ENCODE peak calls at places on chromosome 22, in eight cellular contexts. One of them, this sample, is unnamed.

GRCh38 chr22:43587574-43587973 is 175.8 kb downstream of the MPPED1 start:
- DNase-seq in caudate nucleus: no peak
- DNase-seq in coronary artery: no peak
- DNase-seq in mammary epithelial cell: no peak
- DNase-seq in colonic mucosa: no peak
- DNase-seq in left ventricle myocardium inferior: no peak
- DNase-seq in hepatocyte: no peak
- DNase-seq in cardiac muscle cell: peak
- DNase-seq in this sample: no peak

GRCh38 chr22:24543679-24544243 is 11.2 kb downstream of the GUCD1 start:
- DNase-seq in caudate nucleus: no peak
- DNase-seq in coronary artery: no peak
- DNase-seq in mammary epithelial cell: no peak
- DNase-seq in colonic mucosa: no peak
- DNase-seq in left ventricle myocardium inferior: no peak
- DNase-seq in hepatocyte: no peak
- DNase-seq in cardiac muscle cell: no peak
- DNase-seq in this sample: no peak

GRCh38 chr22:35733036-35733435 is 15.4 kb downstream of the APOL5 start:
- DNase-seq in caudate nucleus: no peak
- DNase-seq in coronary artery: no peak
- DNase-seq in mammary epithelial cell: no peak
- DNase-seq in colonic mucosa: no peak
- DNase-seq in left ventricle myocardium inferior: no peak
- DNase-seq in hepatocyte: no peak
- DNase-seq in cardiac muscle cell: no peak
- DNase-seq in this sample: no peak

GRCh38 chr22:27732391-27732790 is 69.2 kb downstream of the MN1 start:
- DNase-seq in caudate nucleus: no peak
- DNase-seq in coronary artery: no peak
- DNase-seq in mammary epithelial cell: no peak
- DNase-seq in colonic mucosa: no peak
- DNase-seq in left ventricle myocardium inferior: no peak
- DNase-seq in hepatocyte: no peak
- DNase-seq in cardiac muscle cell: no peak
- DNase-seq in this sample: no peak

GRCh38 chr22:42947211-42947990 is 67.5 kb downstream of the PACSIN2 start:
- DNase-seq in caudate nucleus: no peak
- DNase-seq in coronary artery: no peak
- DNase-seq in mammary epithelial cell: peak
- DNase-seq in colonic mucosa: no peak
- DNase-seq in left ventricle myocardium inferior: peak
- DNase-seq in hepatocyte: no peak
- DNase-seq in cardiac muscle cell: no peak
- DNase-seq in this sample: no peak

GRCh38 chr22:48665286-48666010 is 1162.2 kb downstream of the BRD1 start:
- DNase-seq in caudate nucleus: no peak
- DNase-seq in coronary artery: no peak
- DNase-seq in mammary epithelial cell: no peak
- DNase-seq in colonic mucosa: no peak
- DNase-seq in left ventricle myocardium inferior: no peak
- DNase-seq in hepatocyte: no peak
- DNase-seq in cardiac muscle cell: no peak
- DNase-seq in this sample: no peak

GRCh38 chr22:46373166-46373565 is 37.7 kb downstream of the TRMU start:
- DNase-seq in caudate nucleus: no peak
- DNase-seq in coronary artery: no peak
- DNase-seq in mammary epithelial cell: no peak
- DNase-seq in colonic mucosa: peak
- DNase-seq in left ventricle myocardium inferior: no peak
- DNase-seq in hepatocyte: no peak
- DNase-seq in cardiac muscle cell: no peak
- DNase-seq in this sample: no peak

GRCh38 chr22:27709919-27710452 is 91.6 kb downstream of the MN1 start:
- DNase-seq in caudate nucleus: no peak
- DNase-seq in coronary artery: no peak
- DNase-seq in mammary epithelial cell: no peak
- DNase-seq in colonic mucosa: no peak
- DNase-seq in left ventricle myocardium inferior: no peak
- DNase-seq in hepatocyte: no peak
- DNase-seq in cardiac muscle cell: no peak
- DNase-seq in this sample: no peak

GRCh38 chr22:36998620-36999351 is 20.5 kb downstream of the TST start:
- DNase-seq in caudate nucleus: no peak
- DNase-seq in coronary artery: no peak
- DNase-seq in mammary epithelial cell: peak
- DNase-seq in colonic mucosa: no peak
- DNase-seq in left ventricle myocardium inferior: no peak
- DNase-seq in hepatocyte: no peak
- DNase-seq in cardiac muscle cell: peak
- DNase-seq in this sample: no peak

GRCh38 chr22:36395922-36396321 is 8.2 kb upstream of the MYH9 start:
- DNase-seq in caudate nucleus: no peak
- DNase-seq in coronary artery: no peak
- DNase-seq in mammary epithelial cell: peak
- DNase-seq in colonic mucosa: no peak
- DNase-seq in left ventricle myocardium inferior: no peak
- DNase-seq in hepatocyte: peak
- DNase-seq in cardiac muscle cell: peak
- DNase-seq in this sample: no peak

DNA sequence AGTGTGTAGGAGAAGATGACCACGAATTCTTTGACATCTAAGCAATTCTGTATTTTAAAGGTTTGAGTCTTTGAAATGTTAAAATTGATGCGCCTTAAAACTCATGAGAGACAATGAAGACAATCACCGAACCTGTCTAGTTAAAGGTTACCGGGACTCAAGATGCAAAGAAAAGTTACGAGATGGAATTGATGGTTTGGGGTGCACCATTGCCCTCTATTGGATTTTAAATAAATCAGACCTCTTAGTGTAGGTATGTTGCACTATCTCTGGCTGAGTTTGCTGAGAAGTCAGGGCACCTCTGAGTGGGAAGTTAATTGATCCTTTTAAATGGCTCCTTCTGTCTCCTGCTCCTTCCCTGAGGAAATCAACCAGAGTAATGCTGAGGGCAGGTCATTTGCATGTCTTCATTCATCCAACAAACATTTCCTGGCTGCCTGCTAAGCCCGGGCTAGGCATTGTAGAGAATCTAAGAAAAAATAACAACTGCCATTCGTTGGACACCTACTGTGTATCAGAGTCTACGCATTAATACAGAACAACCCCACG is 19.4 kb upstream of the TMA7B start:
- DNase-seq in caudate nucleus: no peak
- DNase-seq in coronary artery: no peak
- DNase-seq in mammary epithelial cell: no peak
- DNase-seq in colonic mucosa: no peak
- DNase-seq in left ventricle myocardium inferior: no peak
- DNase-seq in hepatocyte: no peak
- DNase-seq in cardiac muscle cell: no peak
- DNase-seq in this sample: no peak
- H3K27ac ChIP-seq in caudate nucleus: no peak
- H3K27ac ChIP-seq in coronary artery: no peak
- H3K27ac ChIP-seq in mammary epithelial cell: no peak
- H3K27ac ChIP-seq in colonic mucosa: no peak
- H3K27ac ChIP-seq in left ventricle myocardium inferior: no peak
- H3K27ac ChIP-seq in hepatocyte: no peak
- H3K27ac ChIP-seq in cardiac muscle cell: no peak
- H3K27ac ChIP-seq in this sample: no peak

GRCh38 chr22:17628304-17629166 is at the start of gene ATP6V1E1:
- DNase-seq in caudate nucleus: peak
- DNase-seq in coronary artery: peak
- DNase-seq in mammary epithelial cell: peak
- DNase-seq in colonic mucosa: peak
- DNase-seq in left ventricle myocardium inferior: peak
- DNase-seq in hepatocyte: peak
- DNase-seq in cardiac muscle cell: peak
- DNase-seq in this sample: peak

GRCh38 chr22:17629646-17630045 is 1.1 kb upstream of the ATP6V1E1 start:
- DNase-seq in caudate nucleus: no peak
- DNase-seq in coronary artery: no peak
- DNase-seq in mammary epithelial cell: no peak
- DNase-seq in colonic mucosa: no peak
- DNase-seq in left ventricle myocardium inferior: no peak
- DNase-seq in hepatocyte: no peak
- DNase-seq in cardiac muscle cell: no peak
- DNase-seq in this sample: no peak

GRCh38 chr22:17627961-17628303 is 617 bp downstream of the ATP6V1E1 start:
- DNase-seq in caudate nucleus: no peak
- DNase-seq in coronary artery: no peak
- DNase-seq in mammary epithelial cell: no peak
- DNase-seq in colonic mucosa: peak
- DNase-seq in left ventricle myocardium inferior: no peak
- DNase-seq in hepatocyte: no peak
- DNase-seq in cardiac muscle cell: peak
- DNase-seq in this sample: no peak

GRCh38 chr22:17631076-17631565 is 2.6 kb upstream of the ATP6V1E1 start:
- DNase-seq in caudate nucleus: no peak
- DNase-seq in coronary artery: no peak
- DNase-seq in mammary epithelial cell: no peak
- DNase-seq in colonic mucosa: no peak
- DNase-seq in left ventricle myocardium inferior: no peak
- DNase-seq in hepatocyte: no peak
- DNase-seq in cardiac muscle cell: no peak
- DNase-seq in this sample: no peak

DNA sequence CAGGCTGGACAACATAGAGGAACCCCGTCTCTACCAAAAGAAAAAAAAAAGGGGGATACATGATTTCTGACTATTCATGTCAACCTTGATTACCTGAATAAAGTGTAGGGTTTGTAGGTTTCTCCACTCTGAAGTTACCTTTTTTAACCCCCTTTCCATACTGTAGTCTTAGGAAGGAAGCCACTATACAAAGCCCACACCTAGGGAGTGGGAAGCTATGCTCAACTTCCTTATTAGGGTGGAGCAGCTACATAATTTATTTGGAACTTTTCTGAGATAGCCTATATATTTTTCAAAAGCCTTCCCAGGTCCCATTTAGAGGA is 579 bp upstream of the ATP6V1E1 start:
- DNase-seq in caudate nucleus: no peak
- DNase-seq in coronary artery: no peak
- DNase-seq in mammary epithelial cell: no peak
- DNase-seq in colonic mucosa: no peak
- DNase-seq in left ventricle myocardium inferior: no peak
- DNase-seq in hepatocyte: no peak
- DNase-seq in cardiac muscle cell: no peak
- DNase-seq in this sample: no peak
- H3K27ac ChIP-seq in caudate nucleus: peak
- H3K27ac ChIP-seq in coronary artery: peak
- H3K27ac ChIP-seq in mammary epithelial cell: peak
- H3K27ac ChIP-seq in colonic mucosa: peak
- H3K27ac ChIP-seq in left ventricle myocardium inferior: peak
- H3K27ac ChIP-seq in hepatocyte: peak
- H3K27ac ChIP-seq in cardiac muscle cell: peak
- H3K27ac ChIP-seq in this sample: peak

GRCh38 chr22:45240137-45240809 is 421 bp downstream of the KIAA0930 start:
- DNase-seq in caudate nucleus: no peak
- DNase-seq in coronary artery: no peak
- DNase-seq in mammary epithelial cell: peak
- DNase-seq in colonic mucosa: peak
- DNase-seq in left ventricle myocardium inferior: no peak
- DNase-seq in hepatocyte: no peak
- DNase-seq in cardiac muscle cell: peak
- DNase-seq in this sample: no peak
- H3K27ac ChIP-seq in caudate nucleus: peak
- H3K27ac ChIP-seq in coronary artery: peak
- H3K27ac ChIP-seq in mammary epithelial cell: peak
- H3K27ac ChIP-seq in colonic mucosa: no peak
- H3K27ac ChIP-seq in left ventricle myocardium inferior: peak
- H3K27ac ChIP-seq in hepatocyte: no peak
- H3K27ac ChIP-seq in cardiac muscle cell: no peak
- H3K27ac ChIP-seq in this sample: peak

DNA sequence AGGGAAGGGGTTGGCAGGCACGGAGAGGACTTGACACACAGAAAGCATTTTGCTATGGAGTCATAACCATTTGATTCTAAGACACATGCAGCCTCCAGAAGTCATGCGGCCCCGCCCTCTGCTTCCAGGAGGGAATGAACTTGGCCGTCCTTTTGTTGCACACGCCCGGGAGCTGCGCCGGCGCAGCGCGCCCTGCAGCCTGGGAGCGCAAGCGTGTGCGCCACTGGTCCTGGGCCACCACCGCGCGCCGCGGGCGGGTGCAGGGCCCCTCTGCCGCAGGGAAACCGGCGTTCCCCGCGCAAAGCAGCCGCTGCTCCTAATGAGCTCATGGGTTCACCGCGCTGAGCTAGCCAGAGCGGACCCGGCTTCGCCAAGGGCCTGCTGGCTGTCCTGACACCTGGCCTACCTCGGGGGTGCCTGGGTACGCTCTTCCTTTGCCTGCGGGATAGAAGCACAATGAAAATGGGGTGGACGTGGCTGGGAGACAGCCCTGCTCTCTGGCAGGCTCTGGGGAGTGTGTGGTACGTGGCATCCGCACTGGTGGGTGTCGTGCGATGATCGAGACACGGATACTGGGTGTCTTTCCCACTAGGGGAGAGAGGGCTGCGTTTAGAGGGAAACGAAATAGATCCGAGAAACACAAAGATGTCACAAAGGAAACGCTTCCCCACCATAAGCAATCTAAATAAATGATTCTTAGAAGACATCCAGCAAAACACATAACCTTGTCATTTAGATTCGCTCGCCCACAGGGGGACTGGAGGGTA is 669 bp downstream of the MICAL3 start:
- DNase-seq in caudate nucleus: peak
- DNase-seq in coronary artery: peak
- DNase-seq in mammary epithelial cell: peak
- DNase-seq in colonic mucosa: peak
- DNase-seq in left ventricle myocardium inferior: peak
- DNase-seq in hepatocyte: peak
- DNase-seq in cardiac muscle cell: peak
- DNase-seq in this sample: peak
- H3K27ac ChIP-seq in caudate nucleus: peak
- H3K27ac ChIP-seq in coronary artery: peak
- H3K27ac ChIP-seq in mammary epithelial cell: peak
- H3K27ac ChIP-seq in colonic mucosa: peak
- H3K27ac ChIP-seq in left ventricle myocardium inferior: peak
- H3K27ac ChIP-seq in hepatocyte: peak
- H3K27ac ChIP-seq in cardiac muscle cell: no peak
- H3K27ac ChIP-seq in this sample: peak

GRCh38 chr22:40000171-40000570 is 5.4 kb downstream of the FAM83F start:
- DNase-seq in caudate nucleus: no peak
- DNase-seq in coronary artery: no peak
- DNase-seq in mammary epithelial cell: no peak
- DNase-seq in colonic mucosa: no peak
- DNase-seq in left ventricle myocardium inferior: no peak
- DNase-seq in hepatocyte: no peak
- DNase-seq in cardiac muscle cell: no peak
- DNase-seq in this sample: no peak

GRCh38 chr22:40001104-40001503 is 6.3 kb downstream of the FAM83F start:
- DNase-seq in caudate nucleus: no peak
- DNase-seq in coronary artery: no peak
- DNase-seq in mammary epithelial cell: no peak
- DNase-seq in colonic mucosa: no peak
- DNase-seq in left ventricle myocardium inferior: no peak
- DNase-seq in hepatocyte: no peak
- DNase-seq in cardiac muscle cell: no peak
- DNase-seq in this sample: no peak

GRCh38 chr22:39997421-39997820 is 2.7 kb downstream of the FAM83F start:
- DNase-seq in caudate nucleus: no peak
- DNase-seq in coronary artery: no peak
- DNase-seq in mammary epithelial cell: no peak
- DNase-seq in colonic mucosa: no peak
- DNase-seq in left ventricle myocardium inferior: no peak
- DNase-seq in hepatocyte: no peak
- DNase-seq in cardiac muscle cell: no peak
- DNase-seq in this sample: no peak

GRCh38 chr22:39997939-39998726 is 3.4 kb downstream of the FAM83F start:
- DNase-seq in caudate nucleus: no peak
- DNase-seq in coronary artery: no peak
- DNase-seq in mammary epithelial cell: peak
- DNase-seq in colonic mucosa: peak
- DNase-seq in left ventricle myocardium inferior: peak
- DNase-seq in hepatocyte: peak
- DNase-seq in cardiac muscle cell: peak
- DNase-seq in this sample: no peak

GRCh38 chr22:39999144-39999757 is 4.5 kb downstream of the FAM83F start:
- DNase-seq in caudate nucleus: no peak
- DNase-seq in coronary artery: peak
- DNase-seq in mammary epithelial cell: no peak
- DNase-seq in colonic mucosa: peak
- DNase-seq in left ventricle myocardium inferior: no peak
- DNase-seq in hepatocyte: peak
- DNase-seq in cardiac muscle cell: peak
- DNase-seq in this sample: no peak
- H3K27ac ChIP-seq in caudate nucleus: no peak
- H3K27ac ChIP-seq in coronary artery: no peak
- H3K27ac ChIP-seq in mammary epithelial cell: peak
- H3K27ac ChIP-seq in colonic mucosa: peak
- H3K27ac ChIP-seq in left ventricle myocardium inferior: no peak
- H3K27ac ChIP-seq in hepatocyte: peak
- H3K27ac ChIP-seq in cardiac muscle cell: no peak
- H3K27ac ChIP-seq in this sample: no peak

This sample was measured in substantia nigra.